ENCODE peak calls at places on chromosomes 13 and 19, in eight cellular contexts. One of them, this sample, is unnamed.

GRCh38 chr19:928471-929259 is 2.8 kb downstream of the ARID3A start:
- DNase-seq in caudate nucleus: no peak
- DNase-seq in transverse colon: no peak
- DNase-seq in upper lobe of right lung: peak
- DNase-seq in SJSA1: peak
- DNase-seq in CD8-positive, alpha-beta T cell: no peak
- DNase-seq in effector memory CD4-positive, alpha-beta T cell: no peak
- DNase-seq in mesendoderm: no peak
- DNase-seq in this sample: no peak

GRCh38 chr19:35704218-35704617 is at the start of gene ZBTB32:
- DNase-seq in caudate nucleus: no peak
- DNase-seq in transverse colon: peak
- DNase-seq in upper lobe of right lung: no peak
- DNase-seq in SJSA1: no peak
- DNase-seq in CD8-positive, alpha-beta T cell: no peak
- DNase-seq in effector memory CD4-positive, alpha-beta T cell: no peak
- DNase-seq in mesendoderm: peak
- DNase-seq in this sample: no peak

GRCh38 chr19:33674575-33675367 is 53.0 kb downstream of the CHST8 start:
- DNase-seq in caudate nucleus: no peak
- DNase-seq in transverse colon: no peak
- DNase-seq in upper lobe of right lung: peak
- DNase-seq in SJSA1: no peak
- DNase-seq in CD8-positive, alpha-beta T cell: no peak
- DNase-seq in effector memory CD4-positive, alpha-beta T cell: no peak
- DNase-seq in mesendoderm: no peak
- DNase-seq in this sample: no peak

GRCh38 chr13:48400820-48401219 is 12.1 kb downstream of the LPAR6 start:
- DNase-seq in caudate nucleus: no peak
- DNase-seq in transverse colon: no peak
- DNase-seq in upper lobe of right lung: no peak
- DNase-seq in SJSA1: no peak
- DNase-seq in CD8-positive, alpha-beta T cell: no peak
- DNase-seq in effector memory CD4-positive, alpha-beta T cell: no peak
- DNase-seq in mesendoderm: no peak
- DNase-seq in this sample: no peak

GRCh38 chr19:46529622-46530451 is 34.2 kb upstream of the PNMA8B start:
- DNase-seq in caudate nucleus: peak
- DNase-seq in transverse colon: peak
- DNase-seq in upper lobe of right lung: peak
- DNase-seq in SJSA1: peak
- DNase-seq in CD8-positive, alpha-beta T cell: peak
- DNase-seq in effector memory CD4-positive, alpha-beta T cell: peak
- DNase-seq in mesendoderm: peak
- DNase-seq in this sample: no peak

GRCh38 chr13:31885994-31886393 is 145.6 kb upstream of the FRY start:
- DNase-seq in caudate nucleus: no peak
- DNase-seq in transverse colon: no peak
- DNase-seq in upper lobe of right lung: no peak
- DNase-seq in SJSA1: no peak
- DNase-seq in CD8-positive, alpha-beta T cell: no peak
- DNase-seq in effector memory CD4-positive, alpha-beta T cell: no peak
- DNase-seq in mesendoderm: peak
- DNase-seq in this sample: no peak

GRCh38 chr19:1855040-1855827 is 7.0 kb upstream of the REXO1 start:
- DNase-seq in caudate nucleus: peak
- DNase-seq in transverse colon: peak
- DNase-seq in upper lobe of right lung: peak
- DNase-seq in SJSA1: peak
- DNase-seq in CD8-positive, alpha-beta T cell: peak
- DNase-seq in effector memory CD4-positive, alpha-beta T cell: peak
- DNase-seq in mesendoderm: peak
- DNase-seq in this sample: no peak

GRCh38 chr13:113930711-113931637 is 42.9 kb downstream of the C13orf46 start:
- DNase-seq in caudate nucleus: no peak
- DNase-seq in transverse colon: no peak
- DNase-seq in upper lobe of right lung: peak
- DNase-seq in SJSA1: no peak
- DNase-seq in CD8-positive, alpha-beta T cell: peak
- DNase-seq in effector memory CD4-positive, alpha-beta T cell: peak
- DNase-seq in mesendoderm: no peak
- DNase-seq in this sample: no peak

GRCh38 chr19:33071887-33072286 is 7.2 kb upstream of the RHPN2 start:
- DNase-seq in caudate nucleus: no peak
- DNase-seq in transverse colon: peak
- DNase-seq in upper lobe of right lung: no peak
- DNase-seq in SJSA1: no peak
- DNase-seq in CD8-positive, alpha-beta T cell: no peak
- DNase-seq in effector memory CD4-positive, alpha-beta T cell: no peak
- DNase-seq in mesendoderm: no peak
- DNase-seq in this sample: no peak

GRCh38 chr19:8988204-8988603 is 22.0 kb downstream of the MUC16 start:
- DNase-seq in caudate nucleus: no peak
- DNase-seq in transverse colon: no peak
- DNase-seq in upper lobe of right lung: no peak
- DNase-seq in SJSA1: no peak
- DNase-seq in CD8-positive, alpha-beta T cell: no peak
- DNase-seq in effector memory CD4-positive, alpha-beta T cell: peak
- DNase-seq in mesendoderm: peak
- DNase-seq in this sample: no peak

GRCh38 chr19:48237057-48237456 is 18.7 kb downstream of the CARD8 start:
- DNase-seq in caudate nucleus: no peak
- DNase-seq in transverse colon: no peak
- DNase-seq in upper lobe of right lung: no peak
- DNase-seq in SJSA1: no peak
- DNase-seq in CD8-positive, alpha-beta T cell: no peak
- DNase-seq in effector memory CD4-positive, alpha-beta T cell: no peak
- DNase-seq in mesendoderm: peak
- DNase-seq in this sample: no peak
- H3K27ac ChIP-seq in caudate nucleus: no peak
- H3K27ac ChIP-seq in transverse colon: no peak
- H3K27ac ChIP-seq in upper lobe of right lung: no peak
- H3K27ac ChIP-seq in SJSA1: no peak
- H3K27ac ChIP-seq in CD8-positive, alpha-beta T cell: no peak
- H3K27ac ChIP-seq in effector memory CD4-positive, alpha-beta T cell: no peak
- H3K27ac ChIP-seq in mesendoderm: no peak
- H3K27ac ChIP-seq in this sample: no peak

DNA sequence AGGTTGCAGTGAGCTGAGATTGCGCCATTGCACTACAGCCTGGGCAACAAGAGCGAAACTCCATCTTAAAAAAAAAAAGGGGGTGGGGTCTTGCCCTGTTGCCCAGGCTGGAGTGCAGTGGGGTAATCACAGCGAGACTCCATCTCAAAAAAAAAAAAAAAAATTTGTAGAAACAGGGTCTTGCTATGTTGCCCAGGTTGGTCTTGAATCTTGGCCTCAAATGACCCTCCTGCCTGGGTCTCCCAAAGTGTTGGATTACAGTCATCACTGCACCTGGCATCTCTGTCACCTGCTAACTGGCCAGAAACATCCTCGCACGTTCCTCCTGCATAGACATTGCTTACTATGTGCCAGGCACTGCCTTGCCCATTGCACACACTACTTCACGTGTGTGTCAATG is 14.1 kb downstream of the RCN3 start:
- DNase-seq in caudate nucleus: no peak
- DNase-seq in transverse colon: no peak
- DNase-seq in upper lobe of right lung: no peak
- DNase-seq in SJSA1: no peak
- DNase-seq in CD8-positive, alpha-beta T cell: no peak
- DNase-seq in effector memory CD4-positive, alpha-beta T cell: no peak
- DNase-seq in mesendoderm: no peak
- DNase-seq in this sample: no peak
- H3K27ac ChIP-seq in caudate nucleus: no peak
- H3K27ac ChIP-seq in transverse colon: no peak
- H3K27ac ChIP-seq in upper lobe of right lung: no peak
- H3K27ac ChIP-seq in SJSA1: no peak
- H3K27ac ChIP-seq in CD8-positive, alpha-beta T cell: no peak
- H3K27ac ChIP-seq in effector memory CD4-positive, alpha-beta T cell: no peak
- H3K27ac ChIP-seq in mesendoderm: no peak
- H3K27ac ChIP-seq in this sample: no peak

GRCh38 chr19:38834590-38834989 is 3.0 kb upstream of the ECH1 start:
- DNase-seq in caudate nucleus: no peak
- DNase-seq in transverse colon: no peak
- DNase-seq in upper lobe of right lung: no peak
- DNase-seq in SJSA1: no peak
- DNase-seq in CD8-positive, alpha-beta T cell: no peak
- DNase-seq in effector memory CD4-positive, alpha-beta T cell: no peak
- DNase-seq in mesendoderm: no peak
- DNase-seq in this sample: no peak

GRCh38 chr19:38834104-38834490 is 2.5 kb upstream of the ECH1 start:
- DNase-seq in caudate nucleus: no peak
- DNase-seq in transverse colon: no peak
- DNase-seq in upper lobe of right lung: no peak
- DNase-seq in SJSA1: no peak
- DNase-seq in CD8-positive, alpha-beta T cell: no peak
- DNase-seq in effector memory CD4-positive, alpha-beta T cell: no peak
- DNase-seq in mesendoderm: no peak
- DNase-seq in this sample: no peak

GRCh38 chr19:38831142-38831605 is 420 bp downstream of the ECH1 start:
- DNase-seq in caudate nucleus: peak
- DNase-seq in transverse colon: peak
- DNase-seq in upper lobe of right lung: peak
- DNase-seq in SJSA1: peak
- DNase-seq in CD8-positive, alpha-beta T cell: no peak
- DNase-seq in effector memory CD4-positive, alpha-beta T cell: peak
- DNase-seq in mesendoderm: peak
- DNase-seq in this sample: no peak

GRCh38 chr19:38826856-38827551 is 4.6 kb downstream of the ECH1 start:
- DNase-seq in caudate nucleus: no peak
- DNase-seq in transverse colon: no peak
- DNase-seq in upper lobe of right lung: no peak
- DNase-seq in SJSA1: no peak
- DNase-seq in CD8-positive, alpha-beta T cell: no peak
- DNase-seq in effector memory CD4-positive, alpha-beta T cell: no peak
- DNase-seq in mesendoderm: no peak
- DNase-seq in this sample: no peak

DNA sequence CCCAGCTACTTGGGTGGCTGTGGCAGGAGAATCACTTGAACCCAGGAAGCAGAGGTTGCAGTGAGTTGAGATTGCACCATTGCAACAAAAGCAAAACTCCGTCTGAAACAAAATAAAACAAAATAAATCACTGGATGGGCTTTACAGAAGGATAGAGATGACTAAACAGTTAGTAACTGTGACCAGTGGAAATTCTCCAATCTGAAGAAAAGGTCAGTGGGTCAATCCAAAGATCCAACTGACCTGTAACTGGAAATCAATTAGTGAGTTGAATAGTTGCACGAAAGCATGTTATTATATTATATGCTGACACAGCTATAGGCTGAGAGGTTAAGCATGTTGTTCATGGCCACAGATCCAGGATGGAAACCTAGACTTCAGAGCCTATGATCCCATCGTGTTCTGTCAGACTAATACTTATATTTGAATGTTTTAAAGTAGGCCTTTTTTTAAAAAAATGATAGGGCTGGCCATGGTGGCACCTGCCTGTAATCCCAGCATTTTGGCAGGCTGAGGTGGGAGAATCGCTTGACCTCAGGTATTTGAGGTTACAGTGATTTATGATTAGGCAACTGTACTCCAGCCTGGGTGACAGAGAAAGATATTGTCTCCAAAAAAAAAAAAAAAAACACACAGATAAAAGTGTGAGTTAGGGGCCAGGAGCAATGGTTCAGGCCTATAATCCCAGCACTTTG is 1.4 kb downstream of the ECH1 start:
- DNase-seq in caudate nucleus: no peak
- DNase-seq in transverse colon: no peak
- DNase-seq in upper lobe of right lung: no peak
- DNase-seq in SJSA1: no peak
- DNase-seq in CD8-positive, alpha-beta T cell: no peak
- DNase-seq in effector memory CD4-positive, alpha-beta T cell: no peak
- DNase-seq in mesendoderm: no peak
- DNase-seq in this sample: no peak
- H3K27ac ChIP-seq in caudate nucleus: no peak
- H3K27ac ChIP-seq in transverse colon: peak
- H3K27ac ChIP-seq in upper lobe of right lung: peak
- H3K27ac ChIP-seq in SJSA1: no peak
- H3K27ac ChIP-seq in CD8-positive, alpha-beta T cell: no peak
- H3K27ac ChIP-seq in effector memory CD4-positive, alpha-beta T cell: no peak
- H3K27ac ChIP-seq in mesendoderm: no peak
- H3K27ac ChIP-seq in this sample: no peak

GRCh38 chr13:99303863-99304521 is 3.2 kb downstream of the GPR183 start:
- DNase-seq in caudate nucleus: no peak
- DNase-seq in transverse colon: peak
- DNase-seq in upper lobe of right lung: peak
- DNase-seq in SJSA1: no peak
- DNase-seq in CD8-positive, alpha-beta T cell: no peak
- DNase-seq in effector memory CD4-positive, alpha-beta T cell: peak
- DNase-seq in mesendoderm: no peak
- DNase-seq in this sample: no peak

GRCh38 chr13:99299545-99300341 is 7.5 kb downstream of the GPR183 start:
- DNase-seq in caudate nucleus: no peak
- DNase-seq in transverse colon: no peak
- DNase-seq in upper lobe of right lung: no peak
- DNase-seq in SJSA1: peak
- DNase-seq in CD8-positive, alpha-beta T cell: no peak
- DNase-seq in effector memory CD4-positive, alpha-beta T cell: no peak
- DNase-seq in mesendoderm: peak
- DNase-seq in this sample: no peak

GRCh38 chr13:99301913-99302636 is 5.1 kb downstream of the GPR183 start:
- DNase-seq in caudate nucleus: no peak
- DNase-seq in transverse colon: no peak
- DNase-seq in upper lobe of right lung: no peak
- DNase-seq in SJSA1: no peak
- DNase-seq in CD8-positive, alpha-beta T cell: no peak
- DNase-seq in effector memory CD4-positive, alpha-beta T cell: no peak
- DNase-seq in mesendoderm: no peak
- DNase-seq in this sample: no peak

GRCh38 chr13:99302637-99303505 is 4.3 kb downstream of the GPR183 start:
- DNase-seq in caudate nucleus: no peak
- DNase-seq in transverse colon: no peak
- DNase-seq in upper lobe of right lung: no peak
- DNase-seq in SJSA1: no peak
- DNase-seq in CD8-positive, alpha-beta T cell: no peak
- DNase-seq in effector memory CD4-positive, alpha-beta T cell: no peak
- DNase-seq in mesendoderm: no peak
- DNase-seq in this sample: no peak

DNA sequence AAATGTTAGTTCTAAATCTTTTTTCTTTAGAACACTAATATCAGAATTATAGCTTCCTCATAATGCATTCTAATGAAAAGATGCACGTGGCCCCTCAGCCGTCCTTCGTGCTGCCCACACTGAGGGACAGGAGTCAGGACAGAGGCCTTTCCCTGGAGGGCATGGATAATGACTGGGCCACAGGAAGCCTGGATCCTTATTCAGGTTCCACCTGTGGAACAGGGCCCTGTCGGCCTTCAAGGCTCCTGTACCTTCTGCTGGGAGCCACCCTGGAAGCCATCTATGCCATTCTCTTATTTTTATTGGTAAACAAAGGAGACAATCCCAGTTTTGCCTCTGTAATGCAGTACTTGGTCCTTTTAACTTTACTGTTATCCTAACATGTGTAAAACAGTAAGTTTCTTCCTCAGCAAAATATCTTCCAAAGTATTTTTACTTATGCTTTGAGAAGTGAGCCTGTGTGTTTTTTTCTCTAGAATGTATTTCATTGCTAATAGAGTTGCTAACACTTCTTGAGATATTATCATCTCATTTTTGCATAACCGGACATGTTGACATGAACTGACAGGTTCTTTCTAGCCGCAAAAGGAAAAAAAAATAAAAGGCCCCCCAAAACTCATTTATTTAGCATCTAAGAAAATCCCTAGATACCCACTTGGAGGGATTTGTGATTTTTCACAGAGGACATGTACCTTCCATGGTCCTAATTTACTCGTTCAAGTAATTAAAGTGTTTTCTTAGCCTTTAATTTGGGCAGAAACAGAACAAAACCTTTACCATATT is 6.0 kb downstream of the GPR183 start:
- DNase-seq in caudate nucleus: no peak
- DNase-seq in transverse colon: no peak
- DNase-seq in upper lobe of right lung: no peak
- DNase-seq in SJSA1: peak
- DNase-seq in CD8-positive, alpha-beta T cell: no peak
- DNase-seq in effector memory CD4-positive, alpha-beta T cell: no peak
- DNase-seq in mesendoderm: no peak
- DNase-seq in this sample: no peak
- H3K27ac ChIP-seq in caudate nucleus: no peak
- H3K27ac ChIP-seq in transverse colon: peak
- H3K27ac ChIP-seq in upper lobe of right lung: no peak
- H3K27ac ChIP-seq in SJSA1: no peak
- H3K27ac ChIP-seq in CD8-positive, alpha-beta T cell: no peak
- H3K27ac ChIP-seq in effector memory CD4-positive, alpha-beta T cell: peak
- H3K27ac ChIP-seq in mesendoderm: no peak
- H3K27ac ChIP-seq in this sample: no peak